ENCODE peak calls at places on chromosomes 4 and X, in nine cellular contexts. W is CD8-positive, alpha-beta T cell; P is fibroblast of villous mesenchyme; Z is nephron progenitor cell; N is endothelial cell of umbilical vein; B is astrocyte of the spinal cord; A is upper lobe of right lung; U is CD4-positive, alpha-beta T cell; I is AG09309. G is an unnamed sample.
A peak's percentile ranks its signal among the peaks of the same experiment; 100 is the strongest.

GRCh38 chr4:182600093-182600492 is 317.1 kb downstream of the DCTD start:
- DNase-seq in W (no peak), P (no peak), Z (no peak), N (no peak), B (no peak), A (no peak), U (no peak), I (no peak), G (no peak)

GRCh38 chr4:37446016-37446415 is 201.5 kb downstream of the NWD2 start:
- DNase-seq in W (no peak), P (no peak), Z (no peak), N (no peak), B (peak; percentile 44), A (no peak), U (no peak), I (no peak), G (no peak)

GRCh38 chr4:147582386-147583077 is 34.7 kb upstream of the TMEM184C start:
- DNase-seq in W (no peak), P (peak; percentile 48), Z (no peak), N (no peak), B (no peak), A (no peak), U (no peak), I (no peak), G (no peak)

GRCh38 chrX:123881330-123881729 is 21.5 kb downstream of the XIAP start:
- DNase-seq in W (no peak), P (no peak), Z (no peak), N (no peak), B (no peak), A (no peak), U (no peak), I (no peak), G (no peak)

GRCh38 chr4:39502034-39502658 is 25.1 kb downstream of the UGDH start:
- DNase-seq in W (no peak), P (peak; percentile 36), Z (no peak), N (peak; percentile 13), B (peak; percentile 79), A (no peak), U (no peak), I (peak; percentile 43), G (no peak)

GRCh38 chrX:13716905-13717304 is 17.5 kb downstream of the TRAPPC2 start:
- DNase-seq in W (peak; percentile 13), P (no peak), Z (no peak), N (no peak), B (no peak), A (no peak), U (peak; percentile 21), I (no peak), G (no peak)

GRCh38 chrX:12210921-12211320 is 72.6 kb downstream of the FRMPD4 start:
- DNase-seq in W (no peak), P (peak; percentile 31), Z (no peak), N (no peak), B (peak; percentile 23), A (no peak), U (no peak), I (peak; percentile 7), G (no peak)

GRCh38 chr4:57190651-57191481 is 80.7 kb upstream of the IGFBP7 start:
- DNase-seq in W (no peak), P (peak; percentile 16), Z (peak; percentile 57), N (peak; percentile 32), B (peak; percentile 28), A (no peak), U (no peak), I (no peak), G (no peak)

GRCh38 chrX:140355922-140356321 is 148.9 kb downstream of the SOX3 start:
- DNase-seq in W (no peak), P (no peak), Z (no peak), N (no peak), B (no peak), A (no peak), U (no peak), I (no peak), G (no peak)

GRCh38 chr4:87017580-87018061 is 82.8 kb downstream of the AFF1 start:
- DNase-seq in W (no peak), P (peak; percentile 95), Z (no peak), N (no peak), B (peak; percentile 77), A (no peak), U (no peak), I (peak; percentile 64), G (no peak)

GRCh38 chr4:99998062-99998880 is 48.2 kb upstream of the H2AZ1 start:
- DNase-seq in W (no peak), P (peak; percentile 68), Z (no peak), N (peak; percentile 42), B (peak; percentile 71), A (no peak), U (no peak), I (no peak), G (no peak)

GRCh38 chr4:167176723-167177367 is 57.4 kb downstream of the SPOCK3 start:
- DNase-seq in W (no peak), P (no peak), Z (no peak), N (no peak), B (no peak), A (no peak), U (no peak), I (no peak), G (no peak)

GRCh38 chr4:7529368-7529923 is 94.7 kb upstream of the PSAPL1 start:
- DNase-seq in W (no peak), P (no peak), Z (no peak), N (no peak), B (no peak), A (no peak), U (no peak), I (no peak), G (no peak)

GRCh38 chr4:87299898-87300297 is 22.8 kb downstream of the HSD17B13 start:
- DNase-seq in W (no peak), P (no peak), Z (no peak), N (peak; percentile 57), B (no peak), A (no peak), U (no peak), I (no peak), G (no peak)

GRCh38 chr4:125750827-125751466 is 436.2 kb downstream of the FAT4 start:
- DNase-seq in W (no peak), P (peak; percentile 65), Z (no peak), N (peak; percentile 80), B (peak; percentile 63), A (no peak), U (no peak), I (peak; percentile 17), G (no peak)

GRCh38 chr4:145171919-145172318 is 8.5 kb downstream of the OTUD4 start:
- DNase-seq in W (no peak), P (no peak), Z (no peak), N (peak; percentile 81), B (no peak), A (no peak), U (no peak), I (no peak), G (no peak)

GRCh38 chr4:787561-787981 is 38.4 kb downstream of the CPLX1 start:
- DNase-seq in W (no peak), P (no peak), Z (no peak), N (no peak), B (no peak), A (no peak), U (no peak), I (no peak), G (no peak)

GRCh38 chr4:98467627-98468072 is 190.8 kb downstream of the TSPAN5 start:
- DNase-seq in W (peak; percentile 31), P (peak; percentile 95), Z (peak; percentile 68), N (peak; percentile 86), B (peak; percentile 89), A (peak; percentile 75), U (peak; percentile 61), I (peak; percentile 69), G (no peak)

GRCh38 chr4:70945046-70945445 is 42.9 kb downstream of the MOB1B start:
- DNase-seq in W (no peak), P (no peak), Z (no peak), N (no peak), B (no peak), A (no peak), U (no peak), I (no peak), G (no peak)

DNA sequence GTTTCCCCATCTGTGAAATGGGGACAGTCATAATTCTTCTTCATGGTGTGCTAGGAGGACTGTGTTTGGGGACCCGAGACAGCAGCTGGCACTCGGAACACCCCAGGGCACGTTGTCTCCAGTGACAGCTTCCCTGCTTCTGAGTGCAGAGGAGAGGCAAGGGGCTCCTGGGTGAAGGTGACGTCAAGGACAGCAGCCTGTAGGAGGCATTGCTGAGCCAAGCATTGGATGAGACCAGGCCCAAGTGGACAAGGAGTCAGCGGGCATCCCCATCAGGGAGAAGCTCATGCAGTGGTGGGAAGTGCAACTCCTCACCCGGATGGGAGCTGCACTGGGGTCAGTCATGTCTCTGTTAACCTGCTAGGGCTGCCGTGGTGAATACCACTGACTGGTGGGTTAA is 46.1 kb downstream of the EVC start:
- DNase-seq in W (no peak), P (no peak), Z (no peak), N (no peak), B (no peak), A (peak; percentile 39), U (no peak), I (no peak), G (no peak)
- TF ChIP-seq CTCF in W (no peak), P (no peak), Z (no peak), N (no peak), B (no peak), A (no peak), U (no peak), I (no peak), G (no peak)

GRCh38 chrX:110346681-110347080 is 12.0 kb upstream of the RTL9 start:
- DNase-seq in W (no peak), P (peak; percentile 48), Z (peak; percentile 29), N (no peak), B (no peak), A (peak; percentile 42), U (no peak), I (no peak), G (peak; percentile 81)
- TF ChIP-seq CTCF in W (no peak), P (peak; percentile 26), Z (no peak), N (no peak), B (no peak), A (no peak), U (no peak), I (no peak), G (peak; percentile 67)

GRCh38 chr4:13347517-13348125 is 136.5 kb downstream of the RAB28 start:
- DNase-seq in W (no peak), P (peak; percentile 71), Z (no peak), N (no peak), B (peak; percentile 49), A (no peak), U (no peak), I (no peak), G (no peak)
- TF ChIP-seq CTCF in W (no peak), P (no peak), Z (no peak), N (no peak), B (no peak), A (no peak), U (no peak), I (no peak), G (no peak)

GRCh38 chrX:111568817-111569216 is 57.4 kb downstream of the SERTM2 start:
- DNase-seq in W (no peak), P (no peak), Z (no peak), N (no peak), B (no peak), A (no peak), U (no peak), I (no peak), G (no peak)

DNA sequence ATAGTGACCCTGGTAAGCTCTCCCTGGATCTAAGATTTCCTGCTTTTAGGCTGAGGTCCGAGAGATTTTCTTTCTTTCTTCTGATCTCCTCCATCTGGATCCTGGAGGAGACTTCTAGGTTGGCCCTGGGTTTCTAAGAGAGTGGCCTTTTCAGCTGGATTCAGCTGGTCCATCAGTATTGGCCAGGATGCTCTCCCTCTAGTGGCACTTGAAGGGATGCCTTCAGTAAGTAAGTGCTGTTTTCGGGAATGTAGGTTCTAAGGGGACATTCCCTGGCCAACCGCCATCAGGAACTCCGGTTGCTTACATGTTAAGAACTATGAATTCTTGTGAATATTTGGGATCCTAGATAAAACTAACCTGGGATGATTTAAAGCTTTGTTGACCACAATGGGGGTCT is 56.9 kb downstream of the SERTM2 start:
- DNase-seq in W (no peak), P (peak; percentile 31), Z (peak; percentile 9), N (no peak), B (no peak), A (no peak), U (no peak), I (no peak), G (no peak)
- TF ChIP-seq CTCF in W (no peak), P (peak; percentile 68), Z (peak; percentile 60), N (no peak), B (peak; percentile 52), A (no peak), U (no peak), I (peak; percentile 58), G (peak; percentile 62)

G was measured in chondrocyte.